ENCODE peak calls at places on chromosomes 4 and X, in ten cellular contexts. One of them, this sample, is unnamed.

GRCh38 chr4:37685211-37685725 is 908 bp downstream of the RELL1 start:
- DNase-seq in nephron progenitor cell: no peak
- DNase-seq in thoracic aorta: no peak
- DNase-seq in A549: peak
- DNase-seq in upper lobe of right lung: no peak
- DNase-seq in coronary artery: no peak
- DNase-seq in transverse colon: peak
- DNase-seq in stomach: no peak
- DNase-seq in choroid plexus epithelial cell: peak
- DNase-seq in sigmoid colon: peak
- DNase-seq in this sample: no peak

GRCh38 chr4:252065-252601 is 53.1 kb downstream of the ZNF732 start:
- DNase-seq in nephron progenitor cell: no peak
- DNase-seq in thoracic aorta: no peak
- DNase-seq in A549: no peak
- DNase-seq in upper lobe of right lung: no peak
- DNase-seq in coronary artery: no peak
- DNase-seq in transverse colon: no peak
- DNase-seq in stomach: no peak
- DNase-seq in choroid plexus epithelial cell: no peak
- DNase-seq in sigmoid colon: no peak
- DNase-seq in this sample: no peak

GRCh38 chrX:20270557-20270880 is 3.8 kb upstream of the RPS6KA3 start:
- DNase-seq in nephron progenitor cell: no peak
- DNase-seq in thoracic aorta: no peak
- DNase-seq in A549: no peak
- DNase-seq in upper lobe of right lung: no peak
- DNase-seq in coronary artery: no peak
- DNase-seq in transverse colon: no peak
- DNase-seq in stomach: no peak
- DNase-seq in choroid plexus epithelial cell: peak
- DNase-seq in sigmoid colon: no peak
- DNase-seq in this sample: no peak

GRCh38 chr4:141636771-141637460 is 533 bp downstream of the IL15 start:
- DNase-seq in nephron progenitor cell: peak
- DNase-seq in thoracic aorta: peak
- DNase-seq in A549: peak
- DNase-seq in upper lobe of right lung: peak
- DNase-seq in coronary artery: peak
- DNase-seq in transverse colon: peak
- DNase-seq in stomach: peak
- DNase-seq in choroid plexus epithelial cell: peak
- DNase-seq in sigmoid colon: peak
- DNase-seq in this sample: peak

GRCh38 chr4:152696764-152697250 is 17.0 kb upstream of the TMEM154 start:
- DNase-seq in nephron progenitor cell: no peak
- DNase-seq in thoracic aorta: no peak
- DNase-seq in A549: no peak
- DNase-seq in upper lobe of right lung: no peak
- DNase-seq in coronary artery: no peak
- DNase-seq in transverse colon: peak
- DNase-seq in stomach: peak
- DNase-seq in choroid plexus epithelial cell: peak
- DNase-seq in sigmoid colon: no peak
- DNase-seq in this sample: no peak

GRCh38 chr4:119139822-119140252 is 4.2 kb downstream of the MYOZ2 start:
- DNase-seq in nephron progenitor cell: no peak
- DNase-seq in thoracic aorta: no peak
- DNase-seq in A549: no peak
- DNase-seq in upper lobe of right lung: no peak
- DNase-seq in coronary artery: no peak
- DNase-seq in transverse colon: no peak
- DNase-seq in stomach: no peak
- DNase-seq in choroid plexus epithelial cell: no peak
- DNase-seq in sigmoid colon: no peak
- DNase-seq in this sample: no peak

GRCh38 chrX:111445485-111445884 is 33.5 kb upstream of the DCX start:
- DNase-seq in nephron progenitor cell: peak
- DNase-seq in thoracic aorta: no peak
- DNase-seq in A549: peak
- DNase-seq in upper lobe of right lung: no peak
- DNase-seq in coronary artery: no peak
- DNase-seq in transverse colon: no peak
- DNase-seq in stomach: no peak
- DNase-seq in choroid plexus epithelial cell: peak
- DNase-seq in sigmoid colon: no peak
- DNase-seq in this sample: peak

GRCh38 chrX:66638591-66639500 is at the start of gene EDA2R:
- DNase-seq in nephron progenitor cell: peak
- DNase-seq in thoracic aorta: no peak
- DNase-seq in A549: peak
- DNase-seq in upper lobe of right lung: no peak
- DNase-seq in coronary artery: no peak
- DNase-seq in transverse colon: peak
- DNase-seq in stomach: no peak
- DNase-seq in choroid plexus epithelial cell: peak
- DNase-seq in sigmoid colon: no peak
- DNase-seq in this sample: no peak

GRCh38 chrX:70293621-70294020 is 3.7 kb downstream of the KIF4A start:
- DNase-seq in nephron progenitor cell: no peak
- DNase-seq in thoracic aorta: no peak
- DNase-seq in A549: no peak
- DNase-seq in upper lobe of right lung: no peak
- DNase-seq in coronary artery: no peak
- DNase-seq in transverse colon: no peak
- DNase-seq in stomach: no peak
- DNase-seq in choroid plexus epithelial cell: no peak
- DNase-seq in sigmoid colon: no peak
- DNase-seq in this sample: no peak

GRCh38 chr4:140157341-140157740 is 3.4 kb upstream of the MAML3 start:
- DNase-seq in nephron progenitor cell: no peak
- DNase-seq in thoracic aorta: no peak
- DNase-seq in A549: no peak
- DNase-seq in upper lobe of right lung: no peak
- DNase-seq in coronary artery: no peak
- DNase-seq in transverse colon: no peak
- DNase-seq in stomach: no peak
- DNase-seq in choroid plexus epithelial cell: no peak
- DNase-seq in sigmoid colon: no peak
- DNase-seq in this sample: no peak

GRCh38 chr4:145937990-145938611 is 522 bp downstream of the ZNF827 start:
- DNase-seq in nephron progenitor cell: peak
- DNase-seq in thoracic aorta: no peak
- DNase-seq in A549: no peak
- DNase-seq in upper lobe of right lung: no peak
- DNase-seq in coronary artery: no peak
- DNase-seq in transverse colon: peak
- DNase-seq in stomach: no peak
- DNase-seq in choroid plexus epithelial cell: peak
- DNase-seq in sigmoid colon: no peak
- DNase-seq in this sample: no peak

GRCh38 chrX:136714626-136715599 is 65.8 kb downstream of the ARHGEF6 start:
- DNase-seq in nephron progenitor cell: no peak
- DNase-seq in thoracic aorta: no peak
- DNase-seq in A549: no peak
- DNase-seq in upper lobe of right lung: no peak
- DNase-seq in coronary artery: no peak
- DNase-seq in transverse colon: no peak
- DNase-seq in stomach: no peak
- DNase-seq in choroid plexus epithelial cell: no peak
- DNase-seq in sigmoid colon: no peak
- DNase-seq in this sample: no peak

GRCh38 chr4:57110635-57111546 is 706 bp upstream of the IGFBP7 start:
- DNase-seq in nephron progenitor cell: peak
- DNase-seq in thoracic aorta: no peak
- DNase-seq in A549: no peak
- DNase-seq in upper lobe of right lung: peak
- DNase-seq in coronary artery: peak
- DNase-seq in transverse colon: peak
- DNase-seq in stomach: peak
- DNase-seq in choroid plexus epithelial cell: peak
- DNase-seq in sigmoid colon: peak
- DNase-seq in this sample: peak

GRCh38 chrX:75968293-75968692 is 183.2 kb upstream of the MAGEE2 start:
- DNase-seq in nephron progenitor cell: no peak
- DNase-seq in thoracic aorta: no peak
- DNase-seq in A549: no peak
- DNase-seq in upper lobe of right lung: no peak
- DNase-seq in coronary artery: no peak
- DNase-seq in transverse colon: peak
- DNase-seq in stomach: peak
- DNase-seq in choroid plexus epithelial cell: no peak
- DNase-seq in sigmoid colon: no peak
- DNase-seq in this sample: no peak

GRCh38 chr4:186724861-186725419 is 1.3 kb upstream of the FAT1 start:
- DNase-seq in nephron progenitor cell: peak
- DNase-seq in thoracic aorta: no peak
- DNase-seq in A549: no peak
- DNase-seq in upper lobe of right lung: no peak
- DNase-seq in coronary artery: no peak
- DNase-seq in transverse colon: no peak
- DNase-seq in stomach: no peak
- DNase-seq in choroid plexus epithelial cell: peak
- DNase-seq in sigmoid colon: no peak
- DNase-seq in this sample: no peak

GRCh38 chr4:186726440-186727148 is 2.9 kb upstream of the FAT1 start:
- DNase-seq in nephron progenitor cell: peak
- DNase-seq in thoracic aorta: no peak
- DNase-seq in A549: peak
- DNase-seq in upper lobe of right lung: peak
- DNase-seq in coronary artery: peak
- DNase-seq in transverse colon: peak
- DNase-seq in stomach: peak
- DNase-seq in choroid plexus epithelial cell: peak
- DNase-seq in sigmoid colon: peak
- DNase-seq in this sample: no peak

GRCh38 chr4:186725422-186726149 is 1.9 kb upstream of the FAT1 start:
- DNase-seq in nephron progenitor cell: peak
- DNase-seq in thoracic aorta: no peak
- DNase-seq in A549: peak
- DNase-seq in upper lobe of right lung: peak
- DNase-seq in coronary artery: peak
- DNase-seq in transverse colon: peak
- DNase-seq in stomach: peak
- DNase-seq in choroid plexus epithelial cell: peak
- DNase-seq in sigmoid colon: peak
- DNase-seq in this sample: peak

GRCh38 chr4:186727149-186727976 is 3.7 kb upstream of the FAT1 start:
- DNase-seq in nephron progenitor cell: peak
- DNase-seq in thoracic aorta: no peak
- DNase-seq in A549: no peak
- DNase-seq in upper lobe of right lung: no peak
- DNase-seq in coronary artery: no peak
- DNase-seq in transverse colon: no peak
- DNase-seq in stomach: no peak
- DNase-seq in choroid plexus epithelial cell: no peak
- DNase-seq in sigmoid colon: no peak
- DNase-seq in this sample: no peak

DNA sequence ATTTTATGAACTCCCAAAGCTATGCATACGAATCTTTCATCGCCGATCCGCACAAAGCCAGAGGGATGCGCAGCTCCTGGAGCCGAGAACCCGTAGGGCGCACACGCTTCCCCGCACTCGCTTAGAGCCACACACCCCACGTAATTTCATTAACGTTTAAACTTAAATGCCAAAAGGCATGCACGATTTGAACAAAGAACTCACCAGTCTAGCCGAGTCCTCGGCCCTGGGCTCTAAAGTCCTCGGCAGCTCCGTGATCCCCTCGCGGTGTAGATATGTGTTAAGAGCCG is 2.4 kb upstream of the FAT1 start:
- DNase-seq in nephron progenitor cell: no peak
- DNase-seq in thoracic aorta: no peak
- DNase-seq in A549: peak
- DNase-seq in upper lobe of right lung: no peak
- DNase-seq in coronary artery: no peak
- DNase-seq in transverse colon: no peak
- DNase-seq in stomach: no peak
- DNase-seq in choroid plexus epithelial cell: no peak
- DNase-seq in sigmoid colon: no peak
- DNase-seq in this sample: no peak
- TF ChIP-seq CTCF in nephron progenitor cell: no peak
- TF ChIP-seq CTCF in thoracic aorta: no peak
- TF ChIP-seq CTCF in A549: no peak
- TF ChIP-seq CTCF in upper lobe of right lung: no peak
- TF ChIP-seq CTCF in coronary artery: no peak
- TF ChIP-seq CTCF in transverse colon: no peak
- TF ChIP-seq CTCF in stomach: no peak
- TF ChIP-seq CTCF in choroid plexus epithelial cell: no peak
- TF ChIP-seq CTCF in sigmoid colon: no peak
- TF ChIP-seq CTCF in this sample: no peak

GRCh38 chrX:54825716-54826428 is 18.3 kb downstream of the MAGED2 start:
- DNase-seq in nephron progenitor cell: no peak
- DNase-seq in thoracic aorta: no peak
- DNase-seq in A549: no peak
- DNase-seq in upper lobe of right lung: no peak
- DNase-seq in coronary artery: no peak
- DNase-seq in transverse colon: no peak
- DNase-seq in stomach: no peak
- DNase-seq in choroid plexus epithelial cell: no peak
- DNase-seq in sigmoid colon: no peak
- DNase-seq in this sample: no peak
- TF ChIP-seq CTCF in nephron progenitor cell: no peak
- TF ChIP-seq CTCF in thoracic aorta: no peak
- TF ChIP-seq CTCF in A549: no peak
- TF ChIP-seq CTCF in upper lobe of right lung: no peak
- TF ChIP-seq CTCF in coronary artery: no peak
- TF ChIP-seq CTCF in transverse colon: no peak
- TF ChIP-seq CTCF in stomach: no peak
- TF ChIP-seq CTCF in choroid plexus epithelial cell: no peak
- TF ChIP-seq CTCF in sigmoid colon: no peak
- TF ChIP-seq CTCF in this sample: no peak

GRCh38 chr4:89949782-89950387 is 55.2 kb downstream of the MMRN1 start:
- DNase-seq in nephron progenitor cell: no peak
- DNase-seq in thoracic aorta: no peak
- DNase-seq in A549: no peak
- DNase-seq in upper lobe of right lung: no peak
- DNase-seq in coronary artery: no peak
- DNase-seq in transverse colon: no peak
- DNase-seq in stomach: no peak
- DNase-seq in choroid plexus epithelial cell: peak
- DNase-seq in sigmoid colon: no peak
- DNase-seq in this sample: no peak
- TF ChIP-seq CTCF in nephron progenitor cell: peak
- TF ChIP-seq CTCF in thoracic aorta: no peak
- TF ChIP-seq CTCF in A549: peak
- TF ChIP-seq CTCF in upper lobe of right lung: peak
- TF ChIP-seq CTCF in coronary artery: no peak
- TF ChIP-seq CTCF in transverse colon: peak
- TF ChIP-seq CTCF in stomach: peak
- TF ChIP-seq CTCF in choroid plexus epithelial cell: peak
- TF ChIP-seq CTCF in sigmoid colon: no peak
- TF ChIP-seq CTCF in this sample: peak

GRCh38 chr4:174369968-174370367 is 86.3 kb downstream of the CEP44 start:
- DNase-seq in nephron progenitor cell: no peak
- DNase-seq in thoracic aorta: no peak
- DNase-seq in A549: no peak
- DNase-seq in upper lobe of right lung: no peak
- DNase-seq in coronary artery: no peak
- DNase-seq in transverse colon: no peak
- DNase-seq in stomach: no peak
- DNase-seq in choroid plexus epithelial cell: no peak
- DNase-seq in sigmoid colon: no peak
- DNase-seq in this sample: no peak

GRCh38 chr4:174362340-174362739 is 78.6 kb downstream of the CEP44 start:
- DNase-seq in nephron progenitor cell: no peak
- DNase-seq in thoracic aorta: no peak
- DNase-seq in A549: no peak
- DNase-seq in upper lobe of right lung: no peak
- DNase-seq in coronary artery: no peak
- DNase-seq in transverse colon: no peak
- DNase-seq in stomach: peak
- DNase-seq in choroid plexus epithelial cell: no peak
- DNase-seq in sigmoid colon: no peak
- DNase-seq in this sample: no peak

GRCh38 chr4:174365018-174365587 is 81.4 kb downstream of the CEP44 start:
- DNase-seq in nephron progenitor cell: peak
- DNase-seq in thoracic aorta: no peak
- DNase-seq in A549: no peak
- DNase-seq in upper lobe of right lung: no peak
- DNase-seq in coronary artery: no peak
- DNase-seq in transverse colon: no peak
- DNase-seq in stomach: no peak
- DNase-seq in choroid plexus epithelial cell: peak
- DNase-seq in sigmoid colon: no peak
- DNase-seq in this sample: no peak
- TF ChIP-seq CTCF in nephron progenitor cell: peak
- TF ChIP-seq CTCF in thoracic aorta: peak
- TF ChIP-seq CTCF in A549: peak
- TF ChIP-seq CTCF in upper lobe of right lung: peak
- TF ChIP-seq CTCF in coronary artery: no peak
- TF ChIP-seq CTCF in transverse colon: peak
- TF ChIP-seq CTCF in stomach: peak
- TF ChIP-seq CTCF in choroid plexus epithelial cell: peak
- TF ChIP-seq CTCF in sigmoid colon: peak
- TF ChIP-seq CTCF in this sample: peak